ENCODE peak calls at places on chromosomes 4 and X, in eight cellular contexts. I is astrocyte of the cerebellum, T is IMR-90, L is prostate gland, X is astrocyte of the spinal cord, P is hepatocyte, E is fibroblast of lung, Q is adipocyte. K is an unnamed sample.

GRCh38 chr4:73021634-73022033 is 47.9 kb downstream of the COX18 start:
- DNase-seq in L (no peak), P (peak), T (peak), E (peak), X (peak), I (peak), Q (peak), K (no peak)

GRCh38 chrX:9278475-9279270 is 186.2 kb upstream of the TBL1X start:
- DNase-seq in I (no peak), X (peak), E (no peak), Q (no peak), L (no peak), T (peak), P (no peak), K (no peak)

GRCh38 chr4:15162465-15163283 is 160.4 kb downstream of the CPEB2 start:
- DNase-seq in X (peak), Q (peak), I (peak), E (no peak), T (peak), L (no peak), P (peak), K (no peak)

GRCh38 chrX:129472116-129472515 is 51.2 kb downstream of the SMARCA1 start:
- DNase-seq in T (peak), X (peak), E (peak), Q (peak), I (no peak), P (no peak), L (peak), K (peak)

GRCh38 chr4:38889143-38889542 is 21.5 kb downstream of the FAM114A1 start:
- DNase-seq in P (peak), Q (peak), I (peak), L (no peak), X (peak), E (peak), T (peak), K (no peak)

GRCh38 chr4:24689212-24689611 is 104.9 kb upstream of the DHX15 start:
- DNase-seq in T (no peak), L (no peak), P (no peak), Q (no peak), I (no peak), X (no peak), E (peak), K (no peak)

GRCh38 chr4:3651267-3651846 is 114.8 kb upstream of the ADRA2C start:
- DNase-seq in Q (no peak), L (no peak), I (no peak), P (peak), T (no peak), X (no peak), E (no peak), K (no peak)

GRCh38 chr4:171538601-171539100 is 274.6 kb upstream of the GALNTL6 start:
- DNase-seq in L (no peak), X (no peak), Q (no peak), E (no peak), T (no peak), I (no peak), P (no peak), K (no peak)

GRCh38 chr4:75514949-75515612 is 808 bp downstream of the THAP6 start:
- DNase-seq in Q (no peak), P (no peak), L (no peak), E (no peak), I (no peak), T (no peak), X (no peak), K (no peak)

GRCh38 chr4:155964016-155964891 is 10.6 kb upstream of the CTSO start:
- DNase-seq in I (no peak), E (no peak), P (no peak), L (no peak), Q (no peak), T (no peak), X (peak), K (no peak)

GRCh38 chr4:46999584-46999983 is 6.2 kb upstream of the GABRA4 start:
- DNase-seq in X (no peak), L (no peak), I (no peak), P (no peak), E (peak), T (peak), Q (peak), K (no peak)

GRCh38 chr4:27210874-27211428 is 350.3 kb downstream of the STIM2 start:
- DNase-seq in L (no peak), Q (no peak), E (no peak), X (no peak), T (no peak), I (no peak), P (no peak), K (no peak)

GRCh38 chr4:81675785-81676427 is 204.2 kb upstream of the RASGEF1B start:
- DNase-seq in Q (no peak), I (no peak), X (no peak), E (no peak), P (no peak), L (no peak), T (no peak), K (no peak)

GRCh38 chr4:57442834-57443291 is 332.7 kb upstream of the IGFBP7 start:
- DNase-seq in P (peak), E (peak), Q (peak), L (peak), I (peak), X (peak), T (peak), K (peak)

GRCh38 chr4:177450421-177451107 is 8.3 kb upstream of the AGA start:
- DNase-seq in X (no peak), I (no peak), P (no peak), T (peak), Q (peak), E (no peak), L (no peak), K (no peak)

GRCh38 chrX:440636-441035 is 53.9 kb upstream of the PPP2R3B start:
- DNase-seq in X (no peak), L (no peak), Q (no peak), I (no peak), T (no peak), P (no peak), E (no peak), K (no peak)

GRCh38 chr4:10020871-10021676 is at the start of gene SLC2A9:
- DNase-seq in L (peak), I (no peak), T (no peak), Q (no peak), E (no peak), X (no peak), P (no peak), K (no peak)

GRCh38 chr4:184417802-184418511 is 56.4 kb downstream of the IRF2 start:
- DNase-seq in I (peak), T (peak), E (peak), P (peak), Q (peak), L (peak), X (peak), K (peak)

GRCh38 chrX:50054147-50054546 is 131.8 kb downstream of the CLCN5 start:
- DNase-seq in T (no peak), L (no peak), P (no peak), I (no peak), Q (no peak), X (no peak), E (no peak), K (no peak)

GRCh38 chr4:576991-577498 is 950 bp upstream of the TMEM271 start:
- DNase-seq in P (no peak), Q (peak), T (no peak), E (no peak), L (no peak), I (no peak), X (no peak), K (no peak)

GRCh38 chrX:110853610-110854009 is 58.0 kb upstream of the CHRDL1 start:
- DNase-seq in P (peak), I (peak), Q (peak), X (peak), L (peak), E (peak), T (no peak), K (no peak)

DNA sequence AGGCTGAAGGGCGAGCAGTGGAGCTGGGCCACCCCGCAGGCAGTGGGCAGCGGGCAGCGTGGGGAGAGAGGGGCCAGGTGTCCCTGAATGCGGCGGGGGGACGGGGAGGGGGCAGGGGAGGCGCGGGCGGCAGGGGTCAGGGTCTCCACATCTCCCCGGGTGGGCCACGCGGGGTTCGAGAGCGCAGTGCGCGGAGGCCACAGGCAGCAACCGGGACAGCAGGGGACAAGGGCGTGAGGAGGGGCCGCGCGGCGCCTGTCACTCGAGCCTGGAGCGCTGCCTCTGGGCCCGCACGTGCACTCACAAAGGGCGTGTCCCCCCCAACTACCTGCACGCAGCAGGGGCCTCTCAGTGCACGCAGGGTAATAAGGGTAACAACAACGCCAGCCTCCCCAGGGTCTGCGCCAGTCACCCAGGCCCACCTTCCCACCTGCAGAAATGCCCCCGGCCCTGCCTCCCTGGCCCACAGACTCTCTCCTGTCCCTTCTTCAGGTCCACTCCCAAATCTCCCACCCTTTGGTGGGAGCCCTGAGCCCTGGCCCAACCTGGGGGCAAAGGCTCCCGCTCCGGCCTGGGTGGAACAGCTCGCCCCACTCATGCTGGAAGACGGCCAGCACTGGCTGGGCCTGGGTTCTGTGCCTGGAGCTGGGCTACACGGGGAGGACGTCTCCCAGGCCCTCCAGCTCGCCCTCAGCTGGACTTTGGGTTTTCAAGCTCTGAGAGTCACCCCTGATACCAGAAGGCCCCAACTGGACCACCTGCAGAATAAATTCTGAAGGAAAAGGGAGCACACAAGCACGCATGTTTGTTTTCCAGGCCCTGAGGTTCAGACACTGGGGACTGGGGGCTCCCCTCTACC is 53.2 kb downstream of the ZFYVE28 start:
- DNase-seq in E (no peak), P (no peak), Q (no peak), L (no peak), I (no peak), X (no peak), T (no peak), K (no peak)
- H3K4me3 ChIP-seq in E (peak), P (no peak), Q (peak), L (peak), I (peak), X (peak), T (no peak), K (peak)

GRCh38 chr4:119676101-119676500 is 47.5 kb upstream of the PDE5A start:
- DNase-seq in I (no peak), L (no peak), Q (no peak), X (no peak), E (no peak), P (no peak), T (no peak), K (no peak)

GRCh38 chr4:119683518-119683917 is 54.9 kb upstream of the PDE5A start:
- DNase-seq in X (peak), E (peak), P (peak), T (peak), L (peak), I (peak), Q (peak), K (no peak)

GRCh38 chr4:119679251-119679650 is 50.6 kb upstream of the PDE5A start:
- DNase-seq in P (no peak), I (peak), Q (no peak), T (peak), L (no peak), X (peak), E (peak), K (no peak)

GRCh38 chr4:119682080-119682479 is 53.5 kb upstream of the PDE5A start:
- DNase-seq in X (no peak), I (no peak), T (peak), L (no peak), E (peak), P (no peak), Q (no peak), K (no peak)

DNA sequence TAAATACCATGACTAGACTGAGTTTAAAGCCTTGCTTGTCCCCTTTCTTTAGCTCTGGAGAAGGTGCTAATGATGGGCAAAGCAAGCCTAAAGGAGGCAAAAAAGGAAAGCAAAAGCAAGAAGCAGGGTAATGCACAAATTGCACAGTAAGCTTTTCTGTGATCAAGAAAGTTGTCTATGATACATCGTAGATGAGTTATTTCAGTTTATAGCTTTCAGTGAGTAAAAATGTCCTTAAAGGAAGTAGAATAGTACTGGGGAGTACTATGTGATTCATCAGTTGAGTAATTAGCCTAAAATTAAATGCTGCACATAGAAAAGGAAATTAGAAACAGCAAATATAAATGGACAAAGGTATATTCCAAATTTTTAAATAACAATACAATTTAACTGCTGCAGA is 50.2 kb upstream of the PDE5A start:
- DNase-seq in E (peak), L (no peak), I (no peak), T (peak), X (peak), Q (no peak), P (no peak), K (no peak)
- H3K4me3 ChIP-seq in E (peak), L (no peak), I (no peak), T (peak), X (no peak), Q (peak), P (no peak), K (no peak)

GRCh38 chr4:54233128-54233696 is 4.1 kb downstream of the PDGFRA start:
- DNase-seq in T (peak), Q (peak), I (peak), L (peak), E (peak), X (peak), P (peak), K (no peak)

GRCh38 chr4:54230479-54231418 is 1.7 kb downstream of the PDGFRA start:
- DNase-seq in Q (peak), I (no peak), P (peak), X (peak), E (peak), L (no peak), T (no peak), K (no peak)

GRCh38 chr4:54231419-54232150 is 2.5 kb downstream of the PDGFRA start:
- DNase-seq in X (peak), E (peak), T (peak), P (peak), L (no peak), Q (peak), I (no peak), K (no peak)

GRCh38 chr4:54233697-54234496 is 4.8 kb downstream of the PDGFRA start:
- DNase-seq in I (peak), E (peak), Q (peak), X (peak), L (peak), P (peak), T (peak), K (peak)

DNA sequence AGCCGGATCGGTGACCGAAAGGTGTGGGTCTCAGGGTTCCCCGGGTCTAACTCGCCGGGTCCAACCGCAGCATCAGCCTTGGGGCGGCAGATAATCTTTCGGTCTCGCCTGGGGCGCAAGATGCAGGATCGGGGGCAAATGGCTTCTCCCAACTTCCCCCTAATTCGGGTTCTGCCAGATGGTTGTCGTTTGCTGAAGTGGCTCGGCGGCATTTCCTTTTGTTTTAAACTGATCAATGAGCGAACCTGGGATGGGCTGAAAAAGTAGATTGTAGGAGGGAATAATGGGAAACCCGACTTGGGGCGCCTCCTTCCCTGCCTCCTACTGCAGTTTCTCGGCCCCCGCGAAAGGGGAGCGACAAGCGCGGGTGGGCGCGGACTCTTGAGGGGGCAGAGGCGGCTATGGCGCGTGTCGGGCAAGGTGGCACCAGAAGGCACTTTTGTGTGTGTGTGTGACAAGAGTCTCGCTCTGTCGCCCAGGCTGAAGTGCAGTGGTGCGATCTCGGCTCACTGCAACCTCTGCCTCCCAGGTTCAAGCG is 3.1 kb downstream of the PDGFRA start:
- DNase-seq in E (peak), X (peak), L (no peak), Q (peak), T (no peak), I (no peak), P (peak), K (no peak)
- H3K4me3 ChIP-seq in E (peak), X (peak), L (peak), Q (peak), T (peak), I (peak), P (peak), K (peak)

DNA sequence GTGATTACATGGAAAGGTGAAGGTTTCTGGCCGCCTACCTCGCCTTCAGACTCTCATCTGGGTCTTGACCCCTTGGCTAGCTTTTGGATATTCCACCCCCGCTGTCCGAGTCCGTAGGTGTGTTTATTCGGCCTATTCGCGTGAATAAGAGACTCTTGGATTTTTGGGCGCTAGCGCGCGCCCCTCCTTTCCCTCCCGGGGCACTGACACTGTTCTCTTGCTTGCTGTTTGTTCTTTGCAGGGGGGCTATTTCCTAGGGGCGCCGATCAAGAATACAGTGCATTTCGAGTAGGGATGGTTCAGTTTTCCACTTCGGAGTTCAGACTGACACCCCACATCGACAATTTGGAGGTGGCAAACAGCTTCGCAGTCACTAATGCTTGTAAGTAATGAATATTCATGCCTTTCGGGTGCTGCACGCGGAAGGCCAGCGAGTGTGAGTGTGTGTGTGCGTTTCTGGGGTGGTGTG is 932 bp downstream of the GRIA2 start:
- DNase-seq in I (no peak), T (no peak), Q (no peak), E (peak), X (peak), P (no peak), L (no peak), K (no peak)
- H3K4me3 ChIP-seq in I (peak), T (no peak), Q (peak), E (no peak), X (peak), P (no peak), L (no peak), K (no peak)

GRCh38 chrX:139204576-139204902 is 326.0 kb upstream of the F9 start:
- DNase-seq in X (no peak), T (no peak), Q (no peak), E (no peak), P (no peak), L (no peak), I (no peak), K (no peak)
- H3K4me3 ChIP-seq in X (peak), T (no peak), Q (peak), E (peak), P (peak), L (peak), I (peak), K (no peak)